ENCODE peak calls at places on chromosomes 13 and 19, in four cellular contexts. T, H, R and G are unnamed samples.

GRCh38 chr13:49836516-49836915 is 44.0 kb upstream of the KPNA3 start:
- DNase-seq in T (peak; percentile 48), H (peak; percentile 23), R (no peak), G (no peak)

GRCh38 chr13:106311004-106311403 is 224.5 kb downstream of the EFNB2 start:
- DNase-seq in T (no peak), H (no peak), R (no peak), G (no peak)

GRCh38 chr19:38769635-38770211 is 3.6 kb downstream of the LGALS7 start:
- DNase-seq in T (peak; percentile 92), H (no peak), R (peak; percentile 62), G (peak; percentile 81)

GRCh38 chr19:47111081-47111589 is 2.4 kb downstream of the ZC3H4 start:
- DNase-seq in T (no peak), H (no peak), R (no peak), G (peak; percentile 19)

GRCh38 chr13:22135446-22135845 is 464.6 kb downstream of the FGF9 start:
- DNase-seq in T (no peak), H (no peak), R (no peak), G (no peak)

GRCh38 chr13:93224545-93224944 is 2.1 kb upstream of the GPC6 start:
- DNase-seq in T (peak; percentile 34), H (peak; percentile 99), R (no peak), G (no peak)

GRCh38 chr19:43664008-43664407 is 6.0 kb downstream of the PLAUR start:
- DNase-seq in T (no peak), H (no peak), R (no peak), G (no peak)

GRCh38 chr13:41065098-41065497 is 3.8 kb downstream of the WBP4 start:
- DNase-seq in T (no peak), H (no peak), R (no peak), G (no peak)

GRCh38 chr19:5541456-5541855 is 26.3 kb downstream of the TINCR start:
- DNase-seq in T (no peak), H (no peak), R (no peak), G (no peak)

GRCh38 chr19:10209305-10209704 is 14.6 kb upstream of the DNMT1 start:
- DNase-seq in T (no peak), H (no peak), R (no peak), G (no peak)

GRCh38 chr19:13633109-13633508 is 126.8 kb upstream of the CACNA1A start:
- DNase-seq in T (no peak), H (peak; percentile 64), R (no peak), G (peak; percentile 39)

GRCh38 chr19:44988896-44989563 is 12.2 kb upstream of the RELB start:
- DNase-seq in T (peak; percentile 86), H (peak; percentile 52), R (peak; percentile 80), G (peak; percentile 74)

GRCh38 chr13:71395053-71395452 is 472.0 kb downstream of the DACH1 start:
- DNase-seq in T (no peak), H (no peak), R (no peak), G (no peak)

GRCh38 chr13:79516590-79516989 is 35.6 kb downstream of the NDFIP2 start:
- DNase-seq in T (no peak), H (no peak), R (no peak), G (no peak)

GRCh38 chr13:57123660-57124059 is 17.1 kb upstream of the PRR20A start:
- DNase-seq in T (no peak), H (no peak), R (no peak), G (no peak)

GRCh38 chr13:45370922-45371406 is 30.0 kb upstream of the TPT1 start:
- DNase-seq in T (peak; percentile 90), H (no peak), R (peak; percentile 73), G (peak; percentile 59)

GRCh38 chr13:37476874-37477273 is 121.7 kb downstream of the POSTN start:
- DNase-seq in T (no peak), H (no peak), R (no peak), G (no peak)

GRCh38 chr13:43405457-43405856 is 381.3 kb downstream of the ENOX1 start:
- DNase-seq in T (no peak), H (no peak), R (no peak), G (no peak)

GRCh38 chr19:15155296-15155695 is 45.5 kb downstream of the NOTCH3 start:
- DNase-seq in T (no peak), H (no peak), R (no peak), G (no peak)

GRCh38 chr19:44582581-44583265 is 30.6 kb upstream of the IGSF23 start:
- DNase-seq in T (peak; percentile 86), H (no peak), R (peak; percentile 73), G (peak; percentile 75)

GRCh38 chr13:28498481-28499115 is 3.7 kb upstream of the FLT1 start:
- DNase-seq in T (no peak), H (no peak), R (no peak), G (no peak)

GRCh38 chr13:109989686-109990085 is 203.3 kb upstream of the IRS2 start:
- DNase-seq in T (no peak), H (no peak), R (no peak), G (no peak)

GRCh38 chr13:19818223-19818842 is 35.6 kb upstream of the PSPC1 start:
- DNase-seq in T (peak; percentile 95), H (peak; percentile 4), R (peak; percentile 28), G (peak; percentile 16)

GRCh38 chr19:38213911-38214625 is 10.0 kb downstream of the DPF1 start:
- DNase-seq in T (no peak), H (no peak), R (no peak), G (no peak)

GRCh38 chr19:45782820-45783785 is 813 bp upstream of the DMPK start:
- DNase-seq in T (no peak), H (no peak), R (no peak), G (no peak)

GRCh38 chr13:109297628-109298027 is 488.8 kb downstream of the IRS2 start:
- DNase-seq in T (no peak), H (no peak), R (no peak), G (no peak)

GRCh38 chr13:74145249-74145970 is 11.2 kb upstream of the KLF12 start:
- DNase-seq in T (no peak), H (no peak), R (no peak), G (no peak)

GRCh38 chr13:35285677-35286076 is 190.8 kb downstream of the MAB21L1 start:
- DNase-seq in T (no peak), H (no peak), R (no peak), G (no peak)

GRCh38 chr13:36046672-36047071 is 84.5 kb downstream of the DCLK1 start:
- DNase-seq in T (no peak), H (no peak), R (no peak), G (no peak)

GRCh38 chr19:46351241-46352041 is 4.6 kb downstream of the PPP5C start:
- DNase-seq in T (no peak), H (no peak), R (no peak), G (no peak)

GRCh38 chr13:98658131-98658530 is 81.2 kb upstream of the STK24 start:
- DNase-seq in T (no peak), H (no peak), R (no peak), G (no peak)

GRCh38 chr19:4414800-4415251 is 12.4 kb downstream of the CHAF1A start:
- DNase-seq in T (no peak), H (no peak), R (no peak), G (peak; percentile 59)

DNA sequence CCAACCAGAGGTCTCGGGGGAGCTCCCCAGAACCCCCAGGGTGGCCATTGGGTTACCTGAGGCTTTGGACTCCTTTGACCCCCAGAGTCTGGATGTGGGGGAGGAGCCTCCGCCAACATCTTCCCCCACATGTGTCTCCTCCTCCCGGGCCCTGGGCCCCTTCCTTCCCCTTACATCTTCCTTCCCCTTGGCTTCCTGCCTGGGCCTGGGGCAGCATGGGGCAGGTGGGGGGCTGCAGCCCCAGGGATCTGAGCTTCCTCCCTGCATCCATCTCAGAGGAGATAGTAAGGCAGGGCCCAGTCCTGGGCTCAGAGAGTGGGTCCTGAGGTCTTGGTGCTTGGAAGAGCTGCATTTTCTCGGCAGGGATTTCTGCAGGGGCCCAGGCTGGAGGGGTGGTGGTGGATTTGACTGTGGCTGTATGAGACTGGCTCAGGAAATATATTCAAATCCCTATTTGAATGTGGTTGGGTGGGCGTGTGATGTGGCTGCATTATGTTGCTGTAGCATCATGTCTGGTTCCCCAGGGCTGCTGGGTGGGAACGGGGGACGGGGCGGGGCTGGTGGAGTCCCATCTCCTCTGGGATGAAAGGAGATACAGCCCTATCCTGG is 919 bp downstream of the VAV1 start:
- DNase-seq in T (no peak), H (no peak), R (no peak), G (no peak)
- TF ChIP-seq ELF4 in T (no peak), H (no peak), R (no peak), G (no peak)

DNA sequence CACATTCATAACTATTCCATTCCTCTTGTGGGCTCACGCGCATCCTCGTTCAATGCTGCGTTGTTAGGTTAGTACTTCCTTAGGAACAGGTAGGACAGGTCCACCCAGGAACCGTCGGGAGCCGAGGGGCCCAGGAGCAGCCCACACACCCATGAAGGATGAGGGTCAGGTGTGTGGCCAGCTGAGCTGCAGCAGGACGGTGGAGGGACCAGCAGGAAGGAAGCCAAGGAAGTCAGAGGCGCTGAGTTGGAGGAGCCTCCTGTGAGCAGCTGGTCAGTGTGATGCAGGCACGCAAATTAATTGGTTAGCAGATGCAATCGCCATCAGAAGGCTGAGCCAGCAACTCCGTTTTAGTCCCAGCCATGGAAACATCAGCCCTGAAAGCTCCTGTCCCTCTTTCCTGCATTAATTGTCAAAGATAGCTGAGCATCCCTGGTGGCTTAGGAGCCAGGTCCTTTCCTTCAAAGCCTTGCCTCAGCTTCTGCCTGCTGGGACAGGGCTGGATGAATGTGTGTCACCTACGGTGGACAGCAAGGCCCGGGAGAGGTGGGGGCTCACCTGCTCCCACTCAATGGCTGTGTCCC is 114.9 kb upstream of the SOX1 start:
- DNase-seq in T (no peak), H (no peak), R (no peak), G (no peak)
- TF ChIP-seq ELF4 in T (no peak), H (no peak), R (no peak), G (no peak)

DNA sequence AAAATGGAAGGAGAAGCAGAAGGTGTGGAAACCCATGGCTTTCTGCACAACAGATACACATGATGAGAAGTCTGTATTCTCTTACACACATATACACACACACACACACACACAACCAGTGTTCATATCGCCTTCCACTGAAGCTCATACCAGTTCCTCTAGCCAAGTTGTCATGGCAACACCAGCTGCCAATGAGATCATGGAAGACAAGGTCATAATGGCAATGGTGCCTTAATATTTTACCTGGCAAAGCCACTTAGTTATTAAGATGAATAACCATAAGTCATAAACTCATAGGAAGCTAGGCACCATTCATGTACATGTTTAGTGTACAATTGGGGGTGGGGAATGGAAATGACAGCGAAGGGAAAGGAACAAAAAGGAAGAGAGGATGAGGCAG is 2.6 kb upstream of the DHRS12 start:
- DNase-seq in T (no peak), H (no peak), R (no peak), G (no peak)
- TF ChIP-seq ELF4 in T (no peak), H (no peak), R (no peak), G (no peak)

GRCh38 chr13:33524086-33524485 is 238.5 kb upstream of the STARD13 start:
- DNase-seq in T (no peak), H (no peak), R (no peak), G (no peak)
- TF ChIP-seq ELF4 in T (no peak), H (no peak), R (no peak), G (no peak)

GRCh38 chr19:29503140-29503758 is 22.5 kb upstream of the VSTM2B start:
- DNase-seq in T (no peak), H (no peak), R (no peak), G (no peak)
- TF ChIP-seq ELF4 in T (no peak), H (no peak), R (no peak), G (no peak)

DNA sequence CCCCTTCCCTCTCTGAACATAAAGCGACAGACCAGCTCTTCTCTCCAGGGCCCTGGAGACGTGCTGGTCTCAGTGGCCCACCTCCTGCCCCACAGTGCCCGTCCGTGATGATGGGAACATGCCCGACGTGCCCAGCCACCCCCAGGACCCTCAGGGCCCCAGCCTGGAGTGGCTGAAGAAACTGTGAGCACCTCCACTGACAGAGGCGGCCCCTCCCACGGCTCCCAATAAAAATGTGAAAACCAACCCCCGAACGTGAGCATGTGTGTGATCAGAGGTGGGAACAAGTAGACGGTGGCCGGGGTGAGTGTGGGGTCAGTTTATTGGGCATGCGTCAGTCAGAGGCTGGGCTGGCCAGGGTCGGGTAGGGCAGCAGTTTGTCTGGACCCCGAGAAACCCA is 4.1 kb downstream of the NDUFA3 start:
- DNase-seq in T (no peak), H (no peak), R (no peak), G (no peak)
- TF ChIP-seq ELF4 in T (no peak), H (no peak), R (no peak), G (no peak)